ENCODE peak calls at places on chromosomes 2 and 18, in seven cellular contexts. V is kidney glomerular epithelial cell, H is right cardiac atrium, R is NCI-H2107, Z is astrocyte, P is HEK293T, M is left lung. Y is an unnamed sample.

GRCh38 chr2:26178746-26179436 is 6.0 kb downstream of the GAREM2 start:
- DNase-seq in H (peak), R (no peak), V (no peak), Z (no peak), M (peak), P (no peak), Y (no peak)

GRCh38 chr18:11324956-11325873 is 175.8 kb upstream of the PIEZO2 start:
- DNase-seq in Z (peak), H (no peak), R (no peak), P (no peak), V (peak), M (no peak), Y (no peak)

GRCh38 chr18:56186319-56186718 is 452.1 kb downstream of the TXNL1 start:
- DNase-seq in R (no peak), Z (no peak), M (no peak), P (no peak), V (no peak), H (no peak), Y (no peak)

GRCh38 chr2:172931923-172932520 is 143.6 kb upstream of the MAP3K20 start:
- DNase-seq in R (peak), M (no peak), V (peak), H (peak), P (peak), Z (peak), Y (peak)

GRCh38 chr2:64695656-64696310 is 42.1 kb upstream of the SERTAD2 start:
- DNase-seq in R (no peak), V (peak), P (no peak), H (no peak), M (no peak), Z (peak), Y (no peak)

GRCh38 chr2:240247868-240248820 is 107.7 kb upstream of the OTOS start:
- DNase-seq in V (no peak), P (no peak), Z (no peak), M (peak), R (no peak), H (peak), Y (no peak)

GRCh38 chr2:196170681-196171247 is 614 bp downstream of the STK17B start:
- DNase-seq in H (peak), Z (peak), M (peak), R (no peak), P (peak), V (no peak), Y (peak)

GRCh38 chr2:238203973-238204683 is 633 bp upstream of the ILKAP start:
- DNase-seq in M (no peak), V (no peak), Z (no peak), R (no peak), P (no peak), H (no peak), Y (no peak)

GRCh38 chr2:237229905-237230304 is 144.2 kb downstream of the COPS8 start:
- DNase-seq in H (no peak), P (no peak), R (no peak), V (no peak), Z (no peak), M (no peak), Y (no peak)

GRCh38 chr18:36321636-36322407 is 24.3 kb downstream of the FHOD3 start:
- DNase-seq in M (no peak), V (peak), Z (peak), H (no peak), R (no peak), P (no peak), Y (peak)

GRCh38 chr2:215531284-215531683 is 95.4 kb upstream of the FN1 start:
- DNase-seq in Z (peak), R (no peak), M (no peak), P (no peak), H (no peak), V (no peak), Y (no peak)

GRCh38 chr2:20661028-20661980 is 5.6 kb upstream of the GDF7 start:
- DNase-seq in P (peak), R (peak), Z (peak), M (peak), V (peak), H (no peak), Y (peak)

GRCh38 chr18:75309564-75309963 is 99.0 kb downstream of the TSHZ1 start:
- DNase-seq in P (no peak), V (no peak), Z (no peak), M (no peak), H (no peak), R (no peak), Y (no peak)

GRCh38 chr2:38666578-38666926 is 638 bp downstream of the GALM start:
- DNase-seq in M (no peak), V (no peak), R (no peak), H (no peak), Z (no peak), P (no peak), Y (no peak)

GRCh38 chr18:50629148-50629631 is 69.3 kb downstream of the MAPK4 start:
- DNase-seq in M (no peak), R (peak), H (no peak), Z (no peak), P (peak), V (no peak), Y (no peak)

GRCh38 chr2:121790276-121790956 is 35.0 kb downstream of the TSN start:
- DNase-seq in Z (peak), R (no peak), H (no peak), M (no peak), V (peak), P (no peak), Y (no peak)

Y was measured in left cardiac atrium.